ENCODE peak calls at places on chromosomes 6 and 20, in eight cellular contexts. E is SK-N-SH, J is RWPE2, C is lower leg skin, A is fibroblast of pulmonary artery, O is fibroblast of the aortic adventitia, I is psoas muscle, R is HepG2. W is an unnamed sample.

GRCh38 chr6:136640132-136640915 is 90.1 kb upstream of the MAP7 start:
- DNase-seq in A (peak), C (no peak), J (no peak), O (peak), R (no peak), I (peak), E (no peak), W (no peak)

GRCh38 chr6:112203577-112204349 is 50.6 kb downstream of the LAMA4 start:
- DNase-seq in O (peak), A (peak), E (no peak), C (no peak), R (peak), J (no peak), I (no peak), W (no peak)

GRCh38 chr6:143970827-143971226 is 37.2 kb downstream of the PLAGL1 start:
- DNase-seq in R (no peak), C (no peak), E (no peak), I (no peak), J (no peak), O (peak), A (peak), W (no peak)

GRCh38 chr6:42021847-42022754 is 28.2 kb upstream of the TAF8 start:
- DNase-seq in I (no peak), A (no peak), C (no peak), E (no peak), O (peak), R (no peak), J (no peak), W (no peak)

GRCh38 chr6:5123296-5124135 is 38.4 kb downstream of the PPP1R3G start:
- DNase-seq in E (no peak), C (peak), I (no peak), R (no peak), J (no peak), A (no peak), O (no peak), W (no peak)

GRCh38 chr20:44596010-44596409 is 13.6 kb downstream of the PKIG start:
- DNase-seq in O (no peak), C (no peak), E (no peak), J (peak), A (no peak), R (no peak), I (no peak), W (no peak)

GRCh38 chr6:43698584-43699349 is 11.2 kb upstream of the MRPS18A start:
- DNase-seq in E (no peak), R (no peak), C (no peak), A (peak), I (peak), O (peak), J (no peak), W (no peak)

GRCh38 chr20:51311636-51312479 is 230.7 kb downstream of the NFATC2 start:
- DNase-seq in A (no peak), O (peak), I (no peak), R (no peak), C (no peak), E (no peak), J (no peak), W (no peak)

GRCh38 chr6:36131517-36132220 is 1.4 kb downstream of the MAPK13 start:
- DNase-seq in A (peak), J (no peak), R (peak), O (peak), C (peak), I (peak), E (peak), W (no peak)

GRCh38 chr20:25453035-25453810 is 45.8 kb downstream of the GINS1 start:
- DNase-seq in E (peak), I (no peak), O (peak), R (no peak), A (peak), J (no peak), C (no peak), W (no peak)

GRCh38 chr6:100948381-100949133 is 67.4 kb upstream of the ASCC3 start:
- DNase-seq in C (no peak), J (no peak), A (peak), O (peak), I (no peak), E (no peak), R (peak), W (peak)

GRCh38 chr6:25192562-25192961 is 86.6 kb upstream of the CARMIL1 start:
- DNase-seq in J (no peak), C (no peak), O (peak), A (peak), I (no peak), R (no peak), E (no peak), W (no peak)

GRCh38 chr6:37432590-37432915 is 468 bp upstream of the CMTR1 start:
- DNase-seq in R (no peak), I (no peak), A (no peak), C (peak), E (no peak), O (no peak), J (no peak), W (no peak)

GRCh38 chr6:128350416-128351254 is 169.8 kb downstream of the PTPRK start:
- DNase-seq in J (no peak), R (peak), A (peak), I (no peak), O (peak), C (no peak), E (no peak), W (no peak)

GRCh38 chr6:31736026-31736767 is at the start of gene CLIC1:
- DNase-seq in A (peak), O (peak), E (peak), I (peak), J (peak), R (peak), C (peak), W (peak)

GRCh38 chr20:58698741-58699141 is 6.1 kb downstream of the NPEPL1 start:
- DNase-seq in E (no peak), J (no peak), O (no peak), A (no peak), I (peak), C (peak), R (no peak), W (no peak)

GRCh38 chr20:58294497-58295455 is 14.7 kb upstream of the RAB22A start:
- DNase-seq in J (no peak), O (no peak), I (no peak), R (peak), E (no peak), A (no peak), C (no peak), W (no peak)

GRCh38 chr20:6663751-6664388 is 103.6 kb upstream of the BMP2 start:
- DNase-seq in C (no peak), O (no peak), A (peak), J (no peak), R (no peak), E (no peak), I (no peak), W (no peak)

GRCh38 chr6:80174931-80175572 is 68.6 kb downstream of the BCKDHB start:
- DNase-seq in E (no peak), J (no peak), O (peak), A (peak), C (no peak), R (no peak), I (no peak), W (peak)

GRCh38 chr6:77740380-77740779 is 87.5 kb downstream of the MEI4 start:
- DNase-seq in E (peak), J (no peak), I (no peak), O (peak), C (no peak), A (peak), R (peak), W (no peak)

GRCh38 chr6:149170564-149171452 is 146.7 kb upstream of the TAB2 start:
- DNase-seq in J (no peak), A (no peak), R (no peak), E (peak), I (peak), C (no peak), O (peak), W (no peak)

GRCh38 chr20:40110241-40110910 is 578.7 kb downstream of the MAFB start:
- DNase-seq in O (no peak), E (no peak), A (no peak), R (no peak), C (no peak), J (no peak), I (no peak), W (no peak)

GRCh38 chr20:57109151-57109953 is 157.1 kb downstream of the BMP7 start:
- DNase-seq in E (no peak), O (no peak), R (peak), C (no peak), A (no peak), J (peak), I (peak), W (no peak)

GRCh38 chr6:107692351-107692750 is 131.8 kb downstream of the SCML4 start:
- DNase-seq in O (peak), A (peak), J (no peak), C (peak), I (no peak), R (no peak), E (no peak), W (no peak)

GRCh38 chr20:32570401-32571190 is 14.5 kb downstream of the NOL4L start:
- DNase-seq in E (no peak), I (no peak), C (no peak), R (no peak), J (no peak), O (no peak), A (no peak), W (no peak)

GRCh38 chr6:139981810-139982550 is 607.5 kb upstream of the CITED2 start:
- DNase-seq in O (peak), R (no peak), A (peak), C (no peak), E (no peak), I (no peak), J (no peak), W (no peak)

GRCh38 chr6:14832427-14832826 is 413.4 kb upstream of the JARID2 start:
- DNase-seq in E (no peak), A (no peak), J (no peak), R (no peak), O (no peak), I (no peak), C (peak), W (no peak)

GRCh38 chr20:14845199-14846160 is 508.1 kb upstream of the FLRT3 start:
- DNase-seq in C (no peak), E (no peak), J (no peak), R (no peak), I (no peak), O (no peak), A (no peak), W (no peak)

GRCh38 chr20:45823949-45824835 is 2.9 kb downstream of the TNNC2 start:
- DNase-seq in R (peak), I (peak), C (no peak), O (peak), J (no peak), E (peak), A (peak), W (no peak)

GRCh38 chr20:31602779-31603441 is 2.2 kb upstream of the ID1 start:
- DNase-seq in R (peak), O (peak), E (no peak), J (peak), I (no peak), C (no peak), A (peak), W (no peak)

GRCh38 chr6:132623446-132623845 is 629 bp downstream of the TAAR2 start:
- DNase-seq in R (no peak), A (no peak), J (no peak), O (no peak), I (no peak), C (no peak), E (no peak), W (no peak)

GRCh38 chr6:17353440-17354175 is 39.8 kb upstream of the CAP2 start:
- DNase-seq in J (no peak), I (no peak), O (no peak), A (no peak), R (peak), C (no peak), E (no peak), W (no peak)

GRCh38 chr6:17600527-17601388 is 656 bp downstream of the FAM8A1 start:
- DNase-seq in R (peak), A (peak), O (peak), C (peak), J (peak), E (peak), I (peak), W (no peak)

GRCh38 chr6:44268095-44268628 is 2.1 kb upstream of the TMEM151B start:
- DNase-seq in C (no peak), O (peak), R (peak), E (peak), A (peak), J (no peak), I (no peak), W (no peak)

GRCh38 chr6:149064026-149065017 is 253.2 kb upstream of the TAB2 start:
- DNase-seq in E (no peak), A (no peak), I (no peak), C (no peak), J (no peak), R (no peak), O (peak), W (no peak)

GRCh38 chr6:11788043-11788442 is 9.4 kb upstream of the ADTRP start:
- DNase-seq in J (no peak), R (no peak), A (no peak), C (no peak), O (no peak), I (no peak), E (no peak), W (no peak)
- H3K4me3 ChIP-seq in J (no peak), R (no peak), A (no peak), C (no peak), O (no peak), I (no peak), E (no peak), W (no peak)

DNA sequence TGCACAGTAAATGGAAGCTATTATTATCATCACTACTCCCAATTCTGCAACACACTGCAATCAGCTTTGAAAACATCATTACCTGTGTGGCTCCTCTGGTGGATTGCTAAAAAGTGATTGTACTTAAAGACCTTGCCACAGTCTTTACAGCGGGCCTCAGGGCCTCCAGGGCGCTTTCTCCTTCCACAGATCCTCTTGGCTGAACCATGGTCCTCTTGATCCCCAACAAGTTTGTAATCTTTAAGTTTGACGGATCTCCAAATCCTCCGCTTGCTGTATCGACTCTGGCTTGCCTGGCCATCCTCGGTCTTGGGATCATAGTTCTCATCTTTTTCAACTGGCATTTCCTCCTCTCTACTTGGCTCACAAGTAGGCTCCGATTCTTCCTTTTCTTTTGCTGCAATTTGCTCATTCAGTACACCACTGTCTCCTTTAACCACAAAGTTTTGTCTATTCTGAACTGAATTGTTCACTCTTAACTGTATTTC is 2.0 kb downstream of the ZBTB24 start:
- DNase-seq in O (no peak), R (no peak), E (no peak), A (no peak), J (no peak), I (no peak), C (no peak), W (no peak)
- H3K4me3 ChIP-seq in O (no peak), R (peak), E (no peak), A (no peak), J (no peak), I (peak), C (no peak), W (no peak)

GRCh38 chr20:35238170-35238569 is 11.7 kb downstream of the MMP24 start:
- DNase-seq in I (no peak), A (no peak), E (no peak), J (no peak), R (no peak), O (no peak), C (no peak), W (no peak)

GRCh38 chr20:35235881-35236280 is 9.4 kb downstream of the MMP24 start:
- DNase-seq in O (no peak), J (peak), C (no peak), I (no peak), R (no peak), A (no peak), E (no peak), W (no peak)

GRCh38 chr20:35240083-35240913 is 13.8 kb downstream of the MMP24 start:
- DNase-seq in J (no peak), O (peak), R (no peak), E (no peak), A (peak), C (no peak), I (no peak), W (no peak)

GRCh38 chr20:35238746-35239145 is 12.3 kb downstream of the MMP24 start:
- DNase-seq in O (no peak), I (no peak), E (no peak), C (no peak), A (no peak), R (no peak), J (no peak), W (no peak)

GRCh38 chr20:35237486-35237885 is 11.0 kb downstream of the MMP24 start:
- DNase-seq in A (no peak), I (no peak), C (no peak), E (no peak), R (no peak), O (no peak), J (no peak), W (peak)
- H3K4me3 ChIP-seq in A (no peak), I (no peak), C (no peak), E (no peak), R (no peak), O (no peak), J (no peak), W (no peak)

GRCh38 chr20:53677447-53678314 is 84.0 kb upstream of the ZNF217 start:
- DNase-seq in I (no peak), C (peak), E (no peak), A (peak), R (peak), O (peak), J (no peak), W (no peak)
- H3K4me3 ChIP-seq in I (no peak), C (no peak), E (no peak), A (peak), R (peak), O (no peak), J (no peak), W (no peak)

GRCh38 chr6:152236370-152237097 is 400.6 kb downstream of the SYNE1 start:
- DNase-seq in A (no peak), E (no peak), J (no peak), C (no peak), I (no peak), O (no peak), R (no peak), W (no peak)
- H3K4me3 ChIP-seq in A (no peak), E (no peak), J (no peak), C (no peak), I (no peak), O (no peak), R (no peak), W (no peak)

GRCh38 chr20:61253264-61253639 is 1.2 kb downstream of the CDH4 start:
- DNase-seq in O (no peak), E (peak), C (no peak), A (peak), I (no peak), J (peak), R (no peak), W (no peak)

GRCh38 chr20:61254881-61255589 is 3.0 kb downstream of the CDH4 start:
- DNase-seq in O (peak), E (no peak), I (no peak), J (peak), A (peak), C (no peak), R (no peak), W (no peak)

GRCh38 chr20:61251529-61252393 is at the start of gene CDH4:
- DNase-seq in J (peak), I (no peak), C (no peak), O (no peak), R (no peak), A (no peak), E (peak), W (no peak)

GRCh38 chr20:61252601-61253263 is 671 bp downstream of the CDH4 start:
- DNase-seq in C (no peak), J (peak), R (no peak), E (peak), A (no peak), O (no peak), I (no peak), W (no peak)

DNA sequence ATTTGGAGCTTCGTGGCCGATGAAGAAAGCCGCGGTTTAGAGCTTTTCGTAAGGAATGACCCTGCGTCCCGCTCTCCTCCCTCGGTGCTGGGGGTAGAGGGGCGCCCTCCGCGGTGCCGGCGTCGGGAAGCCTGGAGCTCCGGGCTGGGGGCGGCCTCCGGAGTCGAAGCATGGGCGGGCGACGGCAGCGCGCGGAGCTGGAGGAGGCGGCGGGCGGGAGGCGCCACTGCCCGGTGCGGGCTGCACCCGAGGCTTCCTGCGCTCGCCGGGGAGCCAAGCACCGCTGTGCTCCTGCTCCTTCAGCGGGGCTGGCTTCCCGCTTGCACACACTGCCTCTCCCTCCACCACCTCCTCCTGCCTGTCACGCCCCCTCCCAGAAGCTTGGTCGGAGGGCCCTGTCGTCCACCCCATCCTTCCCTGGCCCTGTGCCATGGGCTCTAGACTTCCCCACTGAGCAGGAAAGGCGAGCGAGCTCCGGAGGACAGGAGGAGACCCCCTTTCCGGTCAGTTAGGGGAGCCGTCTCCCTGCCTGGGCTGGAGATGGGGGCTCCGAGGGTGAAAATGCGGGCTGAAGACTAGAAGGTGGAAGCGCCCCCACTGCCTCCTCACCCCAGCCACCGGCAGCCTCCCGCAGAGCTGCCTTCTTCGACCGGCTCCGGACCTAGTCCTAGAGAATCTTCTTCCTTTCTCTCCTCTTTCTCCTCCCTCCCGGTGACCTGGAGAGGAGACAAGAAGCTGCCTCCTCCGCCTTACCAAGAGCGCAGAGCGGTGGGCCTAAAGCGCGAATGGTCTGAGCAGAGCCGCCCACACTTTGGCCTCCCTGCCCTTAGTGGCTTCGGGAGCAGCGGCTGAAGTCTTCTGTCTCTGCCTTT is 1.8 kb downstream of the CDH4 start:
- DNase-seq in C (no peak), E (peak), I (no peak), A (no peak), O (no peak), J (peak), R (no peak), W (no peak)
- H3K4me3 ChIP-seq in C (no peak), E (no peak), I (peak), A (peak), O (peak), J (peak), R (no peak), W (peak)

DNA sequence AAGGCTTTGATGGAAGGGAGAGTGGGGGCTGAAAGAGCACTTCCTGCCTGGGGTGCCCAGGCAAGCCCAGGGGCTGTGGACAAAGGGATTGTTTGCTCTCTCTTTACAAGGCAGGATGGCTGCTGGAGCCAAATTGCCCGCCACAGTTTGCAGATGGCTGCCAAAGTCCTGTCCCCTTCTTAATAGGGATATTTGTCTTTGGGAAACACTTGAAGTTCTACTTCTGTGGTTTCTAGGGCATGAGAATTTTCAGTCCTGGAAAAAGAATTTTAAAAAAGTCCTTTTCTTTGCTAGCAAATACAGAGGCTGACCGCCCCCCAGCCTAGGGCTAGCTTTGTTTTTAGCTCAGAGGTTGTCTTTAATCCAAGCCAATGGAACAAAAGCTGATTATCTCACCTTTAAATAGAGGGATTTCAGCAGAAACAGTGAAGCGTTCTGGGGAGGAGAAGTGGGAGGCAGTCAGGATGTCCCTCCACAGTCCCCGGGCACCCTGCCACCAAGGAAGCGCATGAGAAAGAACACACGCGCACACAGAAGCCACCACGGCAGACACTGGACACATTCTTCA is 736.7 kb downstream of the QKI start:
- DNase-seq in C (no peak), E (no peak), I (peak), O (no peak), J (no peak), A (no peak), R (no peak), W (no peak)
- H3K4me3 ChIP-seq in C (no peak), E (no peak), I (no peak), O (no peak), J (no peak), A (no peak), R (no peak), W (no peak)

W was measured in BJ.